ENCODE peak calls at places on chromosomes 6 and 20, in ten cellular contexts. One of them, this sample, is unnamed.

GRCh38 chr6:40425192-40425919 is 161.8 kb downstream of the LRFN2 start:
- DNase-seq in astrocyte of the spinal cord: no peak
- DNase-seq in heart left ventricle: peak; percentile 79
- DNase-seq in fibroblast of mammary gland: no peak
- DNase-seq in A549: no peak
- DNase-seq in adrenal gland: no peak
- DNase-seq in cardiac fibroblast: no peak
- DNase-seq in pancreas: no peak
- DNase-seq in suprapubic skin: no peak
- DNase-seq in epithelial cell of esophagus: peak; percentile 19
- DNase-seq in this sample: no peak

GRCh38 chr6:2324166-2324953 is 79.0 kb upstream of the GMDS start:
- DNase-seq in astrocyte of the spinal cord: no peak
- DNase-seq in heart left ventricle: no peak
- DNase-seq in fibroblast of mammary gland: no peak
- DNase-seq in A549: no peak
- DNase-seq in adrenal gland: no peak
- DNase-seq in cardiac fibroblast: no peak
- DNase-seq in pancreas: no peak
- DNase-seq in suprapubic skin: no peak
- DNase-seq in epithelial cell of esophagus: no peak
- DNase-seq in this sample: no peak

GRCh38 chr6:27296106-27296783 is 15.8 kb downstream of the POM121L2 start:
- DNase-seq in astrocyte of the spinal cord: peak; percentile 31
- DNase-seq in heart left ventricle: no peak
- DNase-seq in fibroblast of mammary gland: peak; percentile 47
- DNase-seq in A549: peak; percentile 79
- DNase-seq in adrenal gland: no peak
- DNase-seq in cardiac fibroblast: peak; percentile 58
- DNase-seq in pancreas: no peak
- DNase-seq in suprapubic skin: no peak
- DNase-seq in epithelial cell of esophagus: peak; percentile 65
- DNase-seq in this sample: no peak

GRCh38 chr6:158174514-158174913 is 6.4 kb downstream of the GTF2H5 start:
- DNase-seq in astrocyte of the spinal cord: peak; percentile 89
- DNase-seq in heart left ventricle: no peak
- DNase-seq in fibroblast of mammary gland: peak; percentile 94
- DNase-seq in A549: no peak
- DNase-seq in adrenal gland: no peak
- DNase-seq in cardiac fibroblast: peak; percentile 96
- DNase-seq in pancreas: peak; percentile 43
- DNase-seq in suprapubic skin: no peak
- DNase-seq in epithelial cell of esophagus: peak; percentile 29
- DNase-seq in this sample: peak; percentile 93

GRCh38 chr6:35185302-35185681 is 28.5 kb upstream of the SCUBE3 start:
- DNase-seq in astrocyte of the spinal cord: peak; percentile 65
- DNase-seq in heart left ventricle: peak; percentile 88
- DNase-seq in fibroblast of mammary gland: peak; percentile 43
- DNase-seq in A549: peak; percentile 63
- DNase-seq in adrenal gland: no peak
- DNase-seq in cardiac fibroblast: peak; percentile 66
- DNase-seq in pancreas: peak; percentile 23
- DNase-seq in suprapubic skin: no peak
- DNase-seq in epithelial cell of esophagus: peak; percentile 81
- DNase-seq in this sample: no peak

GRCh38 chr6:43277643-43278523 is 20.2 kb upstream of the SLC22A7 start:
- DNase-seq in astrocyte of the spinal cord: no peak
- DNase-seq in heart left ventricle: no peak
- DNase-seq in fibroblast of mammary gland: no peak
- DNase-seq in A549: peak; percentile 32
- DNase-seq in adrenal gland: no peak
- DNase-seq in cardiac fibroblast: no peak
- DNase-seq in pancreas: no peak
- DNase-seq in suprapubic skin: no peak
- DNase-seq in epithelial cell of esophagus: no peak
- DNase-seq in this sample: no peak

GRCh38 chr6:24935753-24936152 is at the start of gene RIPOR2:
- DNase-seq in astrocyte of the spinal cord: no peak
- DNase-seq in heart left ventricle: peak; percentile 36
- DNase-seq in fibroblast of mammary gland: no peak
- DNase-seq in A549: peak; percentile 3
- DNase-seq in adrenal gland: no peak
- DNase-seq in cardiac fibroblast: peak; percentile 23
- DNase-seq in pancreas: no peak
- DNase-seq in suprapubic skin: no peak
- DNase-seq in epithelial cell of esophagus: peak; percentile 21
- DNase-seq in this sample: no peak

GRCh38 chr6:104855507-104855906 is 4.2 kb downstream of the HACE1 start:
- DNase-seq in astrocyte of the spinal cord: peak; percentile 41
- DNase-seq in heart left ventricle: no peak
- DNase-seq in fibroblast of mammary gland: peak; percentile 61
- DNase-seq in A549: no peak
- DNase-seq in adrenal gland: no peak
- DNase-seq in cardiac fibroblast: peak; percentile 13
- DNase-seq in pancreas: no peak
- DNase-seq in suprapubic skin: no peak
- DNase-seq in epithelial cell of esophagus: peak; percentile 40
- DNase-seq in this sample: peak; percentile 35

GRCh38 chr20:53434662-53435061 is 159.0 kb downstream of the ZNF217 start:
- DNase-seq in astrocyte of the spinal cord: no peak
- DNase-seq in heart left ventricle: no peak
- DNase-seq in fibroblast of mammary gland: no peak
- DNase-seq in A549: no peak
- DNase-seq in adrenal gland: no peak
- DNase-seq in cardiac fibroblast: no peak
- DNase-seq in pancreas: no peak
- DNase-seq in suprapubic skin: no peak
- DNase-seq in epithelial cell of esophagus: no peak
- DNase-seq in this sample: no peak

GRCh38 chr6:27867051-27867940 is 44.9 kb downstream of the OR2B2 start:
- DNase-seq in astrocyte of the spinal cord: peak; percentile 90
- DNase-seq in heart left ventricle: peak; percentile 70
- DNase-seq in fibroblast of mammary gland: peak; percentile 80
- DNase-seq in A549: peak; percentile 61
- DNase-seq in adrenal gland: peak; percentile 64
- DNase-seq in cardiac fibroblast: peak; percentile 86
- DNase-seq in pancreas: no peak
- DNase-seq in suprapubic skin: no peak
- DNase-seq in epithelial cell of esophagus: peak; percentile 77
- DNase-seq in this sample: no peak

GRCh38 chr6:150456902-150457643 is 88.3 kb downstream of the IYD start:
- DNase-seq in astrocyte of the spinal cord: no peak
- DNase-seq in heart left ventricle: no peak
- DNase-seq in fibroblast of mammary gland: no peak
- DNase-seq in A549: no peak
- DNase-seq in adrenal gland: no peak
- DNase-seq in cardiac fibroblast: no peak
- DNase-seq in pancreas: no peak
- DNase-seq in suprapubic skin: no peak
- DNase-seq in epithelial cell of esophagus: no peak
- DNase-seq in this sample: no peak

GRCh38 chr20:931401-931800 is 15.3 kb upstream of the ANGPT4 start:
- DNase-seq in astrocyte of the spinal cord: no peak
- DNase-seq in heart left ventricle: no peak
- DNase-seq in fibroblast of mammary gland: peak; percentile 28
- DNase-seq in A549: peak; percentile 42
- DNase-seq in adrenal gland: no peak
- DNase-seq in cardiac fibroblast: no peak
- DNase-seq in pancreas: no peak
- DNase-seq in suprapubic skin: no peak
- DNase-seq in epithelial cell of esophagus: no peak
- DNase-seq in this sample: no peak

GRCh38 chr20:63751471-63752271 is 12.1 kb downstream of the SLC2A4RG start:
- DNase-seq in astrocyte of the spinal cord: no peak
- DNase-seq in heart left ventricle: no peak
- DNase-seq in fibroblast of mammary gland: no peak
- DNase-seq in A549: no peak
- DNase-seq in adrenal gland: no peak
- DNase-seq in cardiac fibroblast: no peak
- DNase-seq in pancreas: no peak
- DNase-seq in suprapubic skin: no peak
- DNase-seq in epithelial cell of esophagus: no peak
- DNase-seq in this sample: no peak
- H3K4me3 ChIP-seq in astrocyte of the spinal cord: no peak overlapping the region
- H3K4me3 ChIP-seq in heart left ventricle: no peak overlapping the region
- H3K4me3 ChIP-seq in fibroblast of mammary gland: no peak overlapping the region
- H3K4me3 ChIP-seq in A549: no peak overlapping the region
- H3K4me3 ChIP-seq in adrenal gland: no peak overlapping the region
- H3K4me3 ChIP-seq in cardiac fibroblast: no peak overlapping the region
- H3K4me3 ChIP-seq in pancreas: no peak overlapping the region
- H3K4me3 ChIP-seq in suprapubic skin: no peak overlapping the region
- H3K4me3 ChIP-seq in epithelial cell of esophagus: no peak overlapping the region
- H3K4me3 ChIP-seq in this sample: no peak overlapping the region

GRCh38 chr20:17758512-17758911 is 58.7 kb downstream of the BANF2 start:
- DNase-seq in astrocyte of the spinal cord: no peak
- DNase-seq in heart left ventricle: no peak
- DNase-seq in fibroblast of mammary gland: no peak
- DNase-seq in A549: no peak
- DNase-seq in adrenal gland: no peak
- DNase-seq in cardiac fibroblast: no peak
- DNase-seq in pancreas: no peak
- DNase-seq in suprapubic skin: no peak
- DNase-seq in epithelial cell of esophagus: no peak
- DNase-seq in this sample: no peak
- TF ChIP-seq CTCF in astrocyte of the spinal cord: no peak
- TF ChIP-seq CTCF in heart left ventricle: no peak
- TF ChIP-seq CTCF in fibroblast of mammary gland: no peak
- TF ChIP-seq CTCF in A549: no peak
- TF ChIP-seq CTCF in adrenal gland: no peak
- TF ChIP-seq CTCF in cardiac fibroblast: no peak
- TF ChIP-seq CTCF in pancreas: no peak
- TF ChIP-seq CTCF in suprapubic skin: no peak
- TF ChIP-seq CTCF in epithelial cell of esophagus: no peak
- TF ChIP-seq CTCF in this sample: no peak

DNA sequence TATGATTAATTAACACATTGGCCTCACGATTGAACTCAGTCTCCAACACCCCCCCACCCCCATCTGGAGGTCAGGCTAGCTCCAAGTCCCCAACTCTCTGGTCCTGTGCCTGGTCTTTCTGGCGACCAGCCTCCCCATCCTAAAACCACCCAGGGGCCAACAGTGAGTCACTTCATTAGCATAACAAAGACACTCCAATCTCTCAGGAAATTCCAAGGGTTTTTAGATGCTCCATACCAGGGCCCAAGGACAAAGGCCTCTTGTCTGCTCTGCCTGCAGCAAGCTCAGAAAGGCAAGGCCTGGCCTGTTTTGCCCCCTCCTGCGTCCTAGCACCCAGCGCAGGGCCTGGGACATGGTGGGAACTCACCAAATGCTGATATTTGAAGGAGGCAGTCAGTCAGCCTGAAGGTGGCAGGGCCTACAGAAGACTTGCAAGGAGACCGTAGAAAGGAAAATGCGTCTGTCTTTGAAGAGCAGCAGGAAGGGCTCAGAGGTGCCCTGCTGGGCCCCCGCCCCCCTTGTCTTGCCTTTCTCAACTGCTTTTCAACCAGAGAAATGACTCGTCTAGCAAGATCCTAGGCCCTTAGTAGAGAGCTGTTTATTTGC is 184.7 kb downstream of the CDH4 start:
- DNase-seq in astrocyte of the spinal cord: peak; percentile 95
- DNase-seq in heart left ventricle: no peak
- DNase-seq in fibroblast of mammary gland: peak; percentile 68
- DNase-seq in A549: peak; percentile 32
- DNase-seq in adrenal gland: no peak
- DNase-seq in cardiac fibroblast: peak; percentile 50
- DNase-seq in pancreas: no peak
- DNase-seq in suprapubic skin: no peak
- DNase-seq in epithelial cell of esophagus: peak; percentile 82
- DNase-seq in this sample: no peak
- H3K4me3 ChIP-seq in astrocyte of the spinal cord: no peak overlapping the region
- H3K4me3 ChIP-seq in heart left ventricle: no peak overlapping the region
- H3K4me3 ChIP-seq in fibroblast of mammary gland: no peak overlapping the region
- H3K4me3 ChIP-seq in A549: no peak overlapping the region
- H3K4me3 ChIP-seq in adrenal gland: no peak overlapping the region
- H3K4me3 ChIP-seq in cardiac fibroblast: no peak overlapping the region
- H3K4me3 ChIP-seq in pancreas: no peak overlapping the region
- H3K4me3 ChIP-seq in suprapubic skin: no peak overlapping the region
- H3K4me3 ChIP-seq in epithelial cell of esophagus: no peak overlapping the region
- H3K4me3 ChIP-seq in this sample: no peak overlapping the region

GRCh38 chr20:44247131-44247571 is at the start of gene GDAP1L1:
- DNase-seq in astrocyte of the spinal cord: no peak
- DNase-seq in heart left ventricle: peak; percentile 34
- DNase-seq in fibroblast of mammary gland: no peak
- DNase-seq in A549: no peak
- DNase-seq in adrenal gland: peak; percentile 53
- DNase-seq in cardiac fibroblast: no peak
- DNase-seq in pancreas: no peak
- DNase-seq in suprapubic skin: no peak
- DNase-seq in epithelial cell of esophagus: no peak
- DNase-seq in this sample: no peak

GRCh38 chr20:44248420-44248759 is 1.3 kb downstream of the GDAP1L1 start:
- DNase-seq in astrocyte of the spinal cord: no peak
- DNase-seq in heart left ventricle: no peak
- DNase-seq in fibroblast of mammary gland: no peak
- DNase-seq in A549: no peak
- DNase-seq in adrenal gland: no peak
- DNase-seq in cardiac fibroblast: no peak
- DNase-seq in pancreas: no peak
- DNase-seq in suprapubic skin: no peak
- DNase-seq in epithelial cell of esophagus: no peak
- DNase-seq in this sample: no peak

GRCh38 chr20:44251284-44251683 is 4.2 kb downstream of the GDAP1L1 start:
- DNase-seq in astrocyte of the spinal cord: no peak
- DNase-seq in heart left ventricle: no peak
- DNase-seq in fibroblast of mammary gland: no peak
- DNase-seq in A549: no peak
- DNase-seq in adrenal gland: no peak
- DNase-seq in cardiac fibroblast: no peak
- DNase-seq in pancreas: no peak
- DNase-seq in suprapubic skin: no peak
- DNase-seq in epithelial cell of esophagus: no peak
- DNase-seq in this sample: no peak

GRCh38 chr20:44245977-44246376 is 1.1 kb upstream of the GDAP1L1 start:
- DNase-seq in astrocyte of the spinal cord: no peak
- DNase-seq in heart left ventricle: no peak
- DNase-seq in fibroblast of mammary gland: no peak
- DNase-seq in A549: no peak
- DNase-seq in adrenal gland: no peak
- DNase-seq in cardiac fibroblast: no peak
- DNase-seq in pancreas: no peak
- DNase-seq in suprapubic skin: no peak
- DNase-seq in epithelial cell of esophagus: no peak
- DNase-seq in this sample: no peak

DNA sequence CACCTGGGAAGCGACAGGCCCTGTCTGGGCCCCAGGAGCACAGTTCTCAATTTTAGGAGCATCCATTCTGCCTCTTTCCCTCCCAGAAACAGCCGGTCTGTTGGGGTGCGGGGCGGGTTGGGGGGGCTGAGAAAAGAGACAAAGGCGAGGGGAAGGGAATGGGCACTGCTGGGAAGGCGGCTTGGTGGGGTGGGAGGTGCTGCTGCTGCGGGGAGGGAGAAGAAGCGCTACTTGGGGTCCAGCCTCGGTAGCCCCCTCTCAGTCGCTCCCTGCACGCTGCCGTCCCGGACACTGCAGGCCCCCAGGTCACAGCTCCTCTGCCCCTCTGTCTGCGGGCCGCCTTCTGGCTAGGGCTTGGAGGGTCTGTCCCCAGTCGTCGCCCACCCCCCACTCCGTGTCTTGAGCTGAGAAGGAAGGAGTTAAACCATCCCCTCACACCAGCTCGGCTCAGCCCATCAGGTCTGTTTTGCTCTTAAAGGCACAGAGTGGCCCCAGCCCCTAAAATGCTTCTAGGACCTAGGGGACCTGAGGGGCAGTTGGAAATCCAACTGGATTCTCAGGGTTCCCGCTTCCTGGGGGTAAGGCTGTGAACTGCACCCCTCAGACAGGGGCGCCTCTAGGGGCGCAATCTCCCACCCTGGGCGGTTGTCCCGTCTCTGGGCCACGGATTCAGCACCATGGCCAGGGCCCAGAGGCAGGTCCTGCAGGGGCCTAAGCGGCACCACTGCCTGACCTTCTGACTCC is 740 bp downstream of the GDAP1L1 start:
- DNase-seq in astrocyte of the spinal cord: peak; percentile 12
- DNase-seq in heart left ventricle: peak; percentile 54
- DNase-seq in fibroblast of mammary gland: peak; percentile 22
- DNase-seq in A549: peak; percentile 35
- DNase-seq in adrenal gland: peak; percentile 39
- DNase-seq in cardiac fibroblast: peak; percentile 43
- DNase-seq in pancreas: peak; percentile 14
- DNase-seq in suprapubic skin: no peak
- DNase-seq in epithelial cell of esophagus: peak; percentile 40
- DNase-seq in this sample: no peak
- TF ChIP-seq CTCF in astrocyte of the spinal cord: peak; percentile 60
- TF ChIP-seq CTCF in heart left ventricle: peak; percentile 30
- TF ChIP-seq CTCF in fibroblast of mammary gland: peak; percentile 41
- TF ChIP-seq CTCF in A549: peak; percentile 19
- TF ChIP-seq CTCF in adrenal gland: peak; percentile 30
- TF ChIP-seq CTCF in cardiac fibroblast: peak; percentile 31
- TF ChIP-seq CTCF in pancreas: no peak
- TF ChIP-seq CTCF in suprapubic skin: no peak
- TF ChIP-seq CTCF in epithelial cell of esophagus: no peak
- TF ChIP-seq CTCF in this sample: peak; percentile 44

This sample was measured in AG09309.